ENCODE peak calls at places on chromosomes 6 and 20, in five cellular contexts. One of them, this sample, is unnamed.

GRCh38 chr6:127637830-127638229 is 60.9 kb downstream of the C6orf58 start:
- DNase-seq in M059J: no peak
- DNase-seq in hippocampal formation: no peak
- DNase-seq in activated T-helper 1 cell treated with anti-CD3 and anti-CD28 coated beads, Interleukin-12 subunit alpha, Interleukin-12 subunit beta, Interleukin-2, Interleukin-4 antibody, amounts not matched to agents 30 ng/mL and 10 ng/mL and 1 ng/mL, durations not matched to agents 14 hours and 24 hours and 36 hours: no peak
- DNase-seq in ecto neural progenitor cell: no peak
- DNase-seq in this sample: no peak

GRCh38 chr6:141874930-141875602 is 257.7 kb upstream of the GJE1 start:
- DNase-seq in ecto neural progenitor cell: no peak
- DNase-seq in hippocampal formation: no peak
- DNase-seq in M059J: no peak
- DNase-seq in activated T-helper 1 cell treated with anti-CD3 and anti-CD28 coated beads, Interleukin-12 subunit alpha, Interleukin-12 subunit beta, Interleukin-2, Interleukin-4 antibody, amounts not matched to agents 30 ng/mL and 10 ng/mL and 1 ng/mL, durations not matched to agents 14 hours and 24 hours and 36 hours: no peak
- DNase-seq in this sample: peak

GRCh38 chr20:63682384-63683139 is 13.9 kb upstream of the TNFRSF6B start:
- DNase-seq in hippocampal formation: no peak
- DNase-seq in activated T-helper 1 cell treated with anti-CD3 and anti-CD28 coated beads, Interleukin-12 subunit alpha, Interleukin-12 subunit beta, Interleukin-2, Interleukin-4 antibody, amounts not matched to agents 30 ng/mL and 10 ng/mL and 1 ng/mL, durations not matched to agents 14 hours and 24 hours and 36 hours: no peak
- DNase-seq in M059J: peak
- DNase-seq in ecto neural progenitor cell: no peak
- DNase-seq in this sample: peak

GRCh38 chr6:138944412-138944811 is 43.6 kb downstream of the REPS1 start:
- DNase-seq in activated T-helper 1 cell treated with anti-CD3 and anti-CD28 coated beads, Interleukin-12 subunit alpha, Interleukin-12 subunit beta, Interleukin-2, Interleukin-4 antibody, amounts not matched to agents 30 ng/mL and 10 ng/mL and 1 ng/mL, durations not matched to agents 14 hours and 24 hours and 36 hours: peak
- DNase-seq in M059J: peak
- DNase-seq in ecto neural progenitor cell: no peak
- DNase-seq in hippocampal formation: no peak
- DNase-seq in this sample: peak

GRCh38 chr20:19411811-19412210 is 199.4 kb downstream of the SLC24A3 start:
- DNase-seq in ecto neural progenitor cell: no peak
- DNase-seq in M059J: no peak
- DNase-seq in hippocampal formation: no peak
- DNase-seq in activated T-helper 1 cell treated with anti-CD3 and anti-CD28 coated beads, Interleukin-12 subunit alpha, Interleukin-12 subunit beta, Interleukin-2, Interleukin-4 antibody, amounts not matched to agents 30 ng/mL and 10 ng/mL and 1 ng/mL, durations not matched to agents 14 hours and 24 hours and 36 hours: no peak
- DNase-seq in this sample: no peak

GRCh38 chr20:1711826-1712601 is 54.4 kb upstream of the SIRPG start:
- DNase-seq in ecto neural progenitor cell: no peak
- DNase-seq in activated T-helper 1 cell treated with anti-CD3 and anti-CD28 coated beads, Interleukin-12 subunit alpha, Interleukin-12 subunit beta, Interleukin-2, Interleukin-4 antibody, amounts not matched to agents 30 ng/mL and 10 ng/mL and 1 ng/mL, durations not matched to agents 14 hours and 24 hours and 36 hours: no peak
- DNase-seq in hippocampal formation: no peak
- DNase-seq in M059J: peak
- DNase-seq in this sample: no peak

GRCh38 chr6:41065550-41066026 is 6.6 kb downstream of the OARD1 start:
- DNase-seq in ecto neural progenitor cell: no peak
- DNase-seq in M059J: no peak
- DNase-seq in activated T-helper 1 cell treated with anti-CD3 and anti-CD28 coated beads, Interleukin-12 subunit alpha, Interleukin-12 subunit beta, Interleukin-2, Interleukin-4 antibody, amounts not matched to agents 30 ng/mL and 10 ng/mL and 1 ng/mL, durations not matched to agents 14 hours and 24 hours and 36 hours: no peak
- DNase-seq in hippocampal formation: no peak
- DNase-seq in this sample: no peak

GRCh38 chr6:84766796-84767590 is 2.6 kb upstream of the TBX18 start:
- DNase-seq in M059J: no peak
- DNase-seq in hippocampal formation: no peak
- DNase-seq in activated T-helper 1 cell treated with anti-CD3 and anti-CD28 coated beads, Interleukin-12 subunit alpha, Interleukin-12 subunit beta, Interleukin-2, Interleukin-4 antibody, amounts not matched to agents 30 ng/mL and 10 ng/mL and 1 ng/mL, durations not matched to agents 14 hours and 24 hours and 36 hours: no peak
- DNase-seq in ecto neural progenitor cell: peak
- DNase-seq in this sample: no peak

GRCh38 chr6:110140650-110141049 is 38.8 kb downstream of the WASF1 start:
- DNase-seq in activated T-helper 1 cell treated with anti-CD3 and anti-CD28 coated beads, Interleukin-12 subunit alpha, Interleukin-12 subunit beta, Interleukin-2, Interleukin-4 antibody, amounts not matched to agents 30 ng/mL and 10 ng/mL and 1 ng/mL, durations not matched to agents 14 hours and 24 hours and 36 hours: no peak
- DNase-seq in ecto neural progenitor cell: no peak
- DNase-seq in M059J: peak
- DNase-seq in hippocampal formation: no peak
- DNase-seq in this sample: peak

GRCh38 chr20:6008254-6008653 is 45.6 kb downstream of the LRRN4 start:
- DNase-seq in M059J: peak
- DNase-seq in activated T-helper 1 cell treated with anti-CD3 and anti-CD28 coated beads, Interleukin-12 subunit alpha, Interleukin-12 subunit beta, Interleukin-2, Interleukin-4 antibody, amounts not matched to agents 30 ng/mL and 10 ng/mL and 1 ng/mL, durations not matched to agents 14 hours and 24 hours and 36 hours: no peak
- DNase-seq in hippocampal formation: peak
- DNase-seq in ecto neural progenitor cell: no peak
- DNase-seq in this sample: peak

GRCh38 chr6:123570813-123571684 is 65.7 kb downstream of the TRDN start:
- DNase-seq in hippocampal formation: no peak
- DNase-seq in activated T-helper 1 cell treated with anti-CD3 and anti-CD28 coated beads, Interleukin-12 subunit alpha, Interleukin-12 subunit beta, Interleukin-2, Interleukin-4 antibody, amounts not matched to agents 30 ng/mL and 10 ng/mL and 1 ng/mL, durations not matched to agents 14 hours and 24 hours and 36 hours: no peak
- DNase-seq in ecto neural progenitor cell: no peak
- DNase-seq in M059J: peak
- DNase-seq in this sample: no peak

GRCh38 chr6:148146717-148147116 is 195.9 kb upstream of the SASH1 start:
- DNase-seq in activated T-helper 1 cell treated with anti-CD3 and anti-CD28 coated beads, Interleukin-12 subunit alpha, Interleukin-12 subunit beta, Interleukin-2, Interleukin-4 antibody, amounts not matched to agents 30 ng/mL and 10 ng/mL and 1 ng/mL, durations not matched to agents 14 hours and 24 hours and 36 hours: no peak
- DNase-seq in ecto neural progenitor cell: no peak
- DNase-seq in hippocampal formation: no peak
- DNase-seq in M059J: peak
- DNase-seq in this sample: peak

GRCh38 chr6:31729979-31730630 is 1.0 kb upstream of the DDAH2 start:
- DNase-seq in activated T-helper 1 cell treated with anti-CD3 and anti-CD28 coated beads, Interleukin-12 subunit alpha, Interleukin-12 subunit beta, Interleukin-2, Interleukin-4 antibody, amounts not matched to agents 30 ng/mL and 10 ng/mL and 1 ng/mL, durations not matched to agents 14 hours and 24 hours and 36 hours: peak
- DNase-seq in M059J: peak
- DNase-seq in hippocampal formation: peak
- DNase-seq in ecto neural progenitor cell: peak
- DNase-seq in this sample: peak

GRCh38 chr20:3612795-3613560 is 50.2 kb downstream of the GFRA4 start:
- DNase-seq in hippocampal formation: no peak
- DNase-seq in activated T-helper 1 cell treated with anti-CD3 and anti-CD28 coated beads, Interleukin-12 subunit alpha, Interleukin-12 subunit beta, Interleukin-2, Interleukin-4 antibody, amounts not matched to agents 30 ng/mL and 10 ng/mL and 1 ng/mL, durations not matched to agents 14 hours and 24 hours and 36 hours: no peak
- DNase-seq in M059J: no peak
- DNase-seq in ecto neural progenitor cell: no peak
- DNase-seq in this sample: no peak

GRCh38 chr6:109482913-109483743 is at the start of gene ZBTB24:
- DNase-seq in ecto neural progenitor cell: peak
- DNase-seq in M059J: peak
- DNase-seq in hippocampal formation: peak
- DNase-seq in activated T-helper 1 cell treated with anti-CD3 and anti-CD28 coated beads, Interleukin-12 subunit alpha, Interleukin-12 subunit beta, Interleukin-2, Interleukin-4 antibody, amounts not matched to agents 30 ng/mL and 10 ng/mL and 1 ng/mL, durations not matched to agents 14 hours and 24 hours and 36 hours: peak
- DNase-seq in this sample: peak

GRCh38 chr6:48628316-48628715 is 517.3 kb upstream of the PTCHD4 start:
- DNase-seq in ecto neural progenitor cell: no peak
- DNase-seq in hippocampal formation: no peak
- DNase-seq in M059J: peak
- DNase-seq in activated T-helper 1 cell treated with anti-CD3 and anti-CD28 coated beads, Interleukin-12 subunit alpha, Interleukin-12 subunit beta, Interleukin-2, Interleukin-4 antibody, amounts not matched to agents 30 ng/mL and 10 ng/mL and 1 ng/mL, durations not matched to agents 14 hours and 24 hours and 36 hours: no peak
- DNase-seq in this sample: no peak

GRCh38 chr20:61664741-61665320 is 400.9 kb downstream of the TAF4 start:
- DNase-seq in M059J: no peak
- DNase-seq in hippocampal formation: no peak
- DNase-seq in activated T-helper 1 cell treated with anti-CD3 and anti-CD28 coated beads, Interleukin-12 subunit alpha, Interleukin-12 subunit beta, Interleukin-2, Interleukin-4 antibody, amounts not matched to agents 30 ng/mL and 10 ng/mL and 1 ng/mL, durations not matched to agents 14 hours and 24 hours and 36 hours: no peak
- DNase-seq in ecto neural progenitor cell: no peak
- DNase-seq in this sample: no peak

GRCh38 chr20:51348866-51349265 is 193.7 kb downstream of the NFATC2 start:
- DNase-seq in M059J: no peak
- DNase-seq in ecto neural progenitor cell: no peak
- DNase-seq in hippocampal formation: no peak
- DNase-seq in activated T-helper 1 cell treated with anti-CD3 and anti-CD28 coated beads, Interleukin-12 subunit alpha, Interleukin-12 subunit beta, Interleukin-2, Interleukin-4 antibody, amounts not matched to agents 30 ng/mL and 10 ng/mL and 1 ng/mL, durations not matched to agents 14 hours and 24 hours and 36 hours: no peak
- DNase-seq in this sample: no peak

GRCh38 chr20:62918830-62919229 is 7.5 kb downstream of the DIDO1 start:
- DNase-seq in ecto neural progenitor cell: no peak
- DNase-seq in M059J: no peak
- DNase-seq in activated T-helper 1 cell treated with anti-CD3 and anti-CD28 coated beads, Interleukin-12 subunit alpha, Interleukin-12 subunit beta, Interleukin-2, Interleukin-4 antibody, amounts not matched to agents 30 ng/mL and 10 ng/mL and 1 ng/mL, durations not matched to agents 14 hours and 24 hours and 36 hours: no peak
- DNase-seq in hippocampal formation: no peak
- DNase-seq in this sample: no peak

GRCh38 chr20:38308047-38308438 is 4.1 kb downstream of the BPI start:
- DNase-seq in ecto neural progenitor cell: no peak
- DNase-seq in M059J: no peak
- DNase-seq in activated T-helper 1 cell treated with anti-CD3 and anti-CD28 coated beads, Interleukin-12 subunit alpha, Interleukin-12 subunit beta, Interleukin-2, Interleukin-4 antibody, amounts not matched to agents 30 ng/mL and 10 ng/mL and 1 ng/mL, durations not matched to agents 14 hours and 24 hours and 36 hours: no peak
- DNase-seq in hippocampal formation: no peak
- DNase-seq in this sample: no peak

GRCh38 chr6:137723273-137724017 is 143.6 kb upstream of the TNFAIP3 start:
- DNase-seq in M059J: no peak
- DNase-seq in ecto neural progenitor cell: no peak
- DNase-seq in hippocampal formation: no peak
- DNase-seq in activated T-helper 1 cell treated with anti-CD3 and anti-CD28 coated beads, Interleukin-12 subunit alpha, Interleukin-12 subunit beta, Interleukin-2, Interleukin-4 antibody, amounts not matched to agents 30 ng/mL and 10 ng/mL and 1 ng/mL, durations not matched to agents 14 hours and 24 hours and 36 hours: no peak
- DNase-seq in this sample: no peak

GRCh38 chr20:56646599-56646998 is 17.5 kb downstream of the TFAP2C start:
- DNase-seq in hippocampal formation: no peak
- DNase-seq in ecto neural progenitor cell: no peak
- DNase-seq in activated T-helper 1 cell treated with anti-CD3 and anti-CD28 coated beads, Interleukin-12 subunit alpha, Interleukin-12 subunit beta, Interleukin-2, Interleukin-4 antibody, amounts not matched to agents 30 ng/mL and 10 ng/mL and 1 ng/mL, durations not matched to agents 14 hours and 24 hours and 36 hours: no peak
- DNase-seq in M059J: no peak
- DNase-seq in this sample: no peak

GRCh38 chr20:63736893-63737689 is 627 bp downstream of the LIME1 start:
- DNase-seq in M059J: no peak
- DNase-seq in ecto neural progenitor cell: no peak
- DNase-seq in hippocampal formation: no peak
- DNase-seq in activated T-helper 1 cell treated with anti-CD3 and anti-CD28 coated beads, Interleukin-12 subunit alpha, Interleukin-12 subunit beta, Interleukin-2, Interleukin-4 antibody, amounts not matched to agents 30 ng/mL and 10 ng/mL and 1 ng/mL, durations not matched to agents 14 hours and 24 hours and 36 hours: no peak
- DNase-seq in this sample: no peak

GRCh38 chr6:156587751-156588301 is 189.4 kb upstream of the ARID1B start:
- DNase-seq in M059J: no peak
- DNase-seq in hippocampal formation: no peak
- DNase-seq in ecto neural progenitor cell: no peak
- DNase-seq in activated T-helper 1 cell treated with anti-CD3 and anti-CD28 coated beads, Interleukin-12 subunit alpha, Interleukin-12 subunit beta, Interleukin-2, Interleukin-4 antibody, amounts not matched to agents 30 ng/mL and 10 ng/mL and 1 ng/mL, durations not matched to agents 14 hours and 24 hours and 36 hours: no peak
- DNase-seq in this sample: peak

GRCh38 chr20:57251344-57251743 is 15.1 kb downstream of the BMP7 start:
- DNase-seq in ecto neural progenitor cell: no peak
- DNase-seq in M059J: peak
- DNase-seq in hippocampal formation: no peak
- DNase-seq in activated T-helper 1 cell treated with anti-CD3 and anti-CD28 coated beads, Interleukin-12 subunit alpha, Interleukin-12 subunit beta, Interleukin-2, Interleukin-4 antibody, amounts not matched to agents 30 ng/mL and 10 ng/mL and 1 ng/mL, durations not matched to agents 14 hours and 24 hours and 36 hours: no peak
- DNase-seq in this sample: no peak

GRCh38 chr20:41167481-41168253 is 30.3 kb downstream of the PLCG1 start:
- DNase-seq in activated T-helper 1 cell treated with anti-CD3 and anti-CD28 coated beads, Interleukin-12 subunit alpha, Interleukin-12 subunit beta, Interleukin-2, Interleukin-4 antibody, amounts not matched to agents 30 ng/mL and 10 ng/mL and 1 ng/mL, durations not matched to agents 14 hours and 24 hours and 36 hours: no peak
- DNase-seq in ecto neural progenitor cell: no peak
- DNase-seq in M059J: no peak
- DNase-seq in hippocampal formation: no peak
- DNase-seq in this sample: no peak

GRCh38 chr20:36336204-36336603 is 30.1 kb downstream of the DLGAP4 start:
- DNase-seq in ecto neural progenitor cell: no peak
- DNase-seq in M059J: no peak
- DNase-seq in hippocampal formation: no peak
- DNase-seq in activated T-helper 1 cell treated with anti-CD3 and anti-CD28 coated beads, Interleukin-12 subunit alpha, Interleukin-12 subunit beta, Interleukin-2, Interleukin-4 antibody, amounts not matched to agents 30 ng/mL and 10 ng/mL and 1 ng/mL, durations not matched to agents 14 hours and 24 hours and 36 hours: no peak
- DNase-seq in this sample: no peak

GRCh38 chr6:119501798-119502483 is 152.4 kb upstream of the MAN1A1 start:
- DNase-seq in activated T-helper 1 cell treated with anti-CD3 and anti-CD28 coated beads, Interleukin-12 subunit alpha, Interleukin-12 subunit beta, Interleukin-2, Interleukin-4 antibody, amounts not matched to agents 30 ng/mL and 10 ng/mL and 1 ng/mL, durations not matched to agents 14 hours and 24 hours and 36 hours: no peak
- DNase-seq in ecto neural progenitor cell: no peak
- DNase-seq in hippocampal formation: no peak
- DNase-seq in M059J: no peak
- DNase-seq in this sample: no peak

GRCh38 chr6:56842602-56843475 is 112.1 kb upstream of the BEND6 start:
- DNase-seq in activated T-helper 1 cell treated with anti-CD3 and anti-CD28 coated beads, Interleukin-12 subunit alpha, Interleukin-12 subunit beta, Interleukin-2, Interleukin-4 antibody, amounts not matched to agents 30 ng/mL and 10 ng/mL and 1 ng/mL, durations not matched to agents 14 hours and 24 hours and 36 hours: no peak
- DNase-seq in ecto neural progenitor cell: peak
- DNase-seq in hippocampal formation: peak
- DNase-seq in M059J: peak
- DNase-seq in this sample: peak

GRCh38 chr6:169854083-169854725 is 102.8 kb downstream of the ERMARD start:
- DNase-seq in M059J: no peak
- DNase-seq in activated T-helper 1 cell treated with anti-CD3 and anti-CD28 coated beads, Interleukin-12 subunit alpha, Interleukin-12 subunit beta, Interleukin-2, Interleukin-4 antibody, amounts not matched to agents 30 ng/mL and 10 ng/mL and 1 ng/mL, durations not matched to agents 14 hours and 24 hours and 36 hours: no peak
- DNase-seq in ecto neural progenitor cell: no peak
- DNase-seq in hippocampal formation: no peak
- DNase-seq in this sample: no peak

GRCh38 chr6:93962566-93962965 is 543.2 kb upstream of the EPHA7 start:
- DNase-seq in ecto neural progenitor cell: no peak
- DNase-seq in activated T-helper 1 cell treated with anti-CD3 and anti-CD28 coated beads, Interleukin-12 subunit alpha, Interleukin-12 subunit beta, Interleukin-2, Interleukin-4 antibody, amounts not matched to agents 30 ng/mL and 10 ng/mL and 1 ng/mL, durations not matched to agents 14 hours and 24 hours and 36 hours: no peak
- DNase-seq in M059J: no peak
- DNase-seq in hippocampal formation: no peak
- DNase-seq in this sample: peak

GRCh38 chr6:17687136-17687535 is 19.6 kb downstream of the NUP153 start:
- DNase-seq in hippocampal formation: no peak
- DNase-seq in M059J: no peak
- DNase-seq in ecto neural progenitor cell: no peak
- DNase-seq in activated T-helper 1 cell treated with anti-CD3 and anti-CD28 coated beads, Interleukin-12 subunit alpha, Interleukin-12 subunit beta, Interleukin-2, Interleukin-4 antibody, amounts not matched to agents 30 ng/mL and 10 ng/mL and 1 ng/mL, durations not matched to agents 14 hours and 24 hours and 36 hours: no peak
- DNase-seq in this sample: no peak

GRCh38 chr6:113620372-113620771 is 236.8 kb upstream of the MARCKS start:
- DNase-seq in M059J: no peak
- DNase-seq in activated T-helper 1 cell treated with anti-CD3 and anti-CD28 coated beads, Interleukin-12 subunit alpha, Interleukin-12 subunit beta, Interleukin-2, Interleukin-4 antibody, amounts not matched to agents 30 ng/mL and 10 ng/mL and 1 ng/mL, durations not matched to agents 14 hours and 24 hours and 36 hours: no peak
- DNase-seq in hippocampal formation: no peak
- DNase-seq in ecto neural progenitor cell: no peak
- DNase-seq in this sample: no peak

GRCh38 chr6:105794263-105794662 is 291.9 kb upstream of the PRDM1 start:
- DNase-seq in M059J: peak
- DNase-seq in activated T-helper 1 cell treated with anti-CD3 and anti-CD28 coated beads, Interleukin-12 subunit alpha, Interleukin-12 subunit beta, Interleukin-2, Interleukin-4 antibody, amounts not matched to agents 30 ng/mL and 10 ng/mL and 1 ng/mL, durations not matched to agents 14 hours and 24 hours and 36 hours: no peak
- DNase-seq in hippocampal formation: no peak
- DNase-seq in ecto neural progenitor cell: no peak
- DNase-seq in this sample: no peak

GRCh38 chr6:15621203-15622044 is 41.4 kb downstream of the DTNBP1 start:
- DNase-seq in M059J: no peak
- DNase-seq in hippocampal formation: no peak
- DNase-seq in ecto neural progenitor cell: peak
- DNase-seq in activated T-helper 1 cell treated with anti-CD3 and anti-CD28 coated beads, Interleukin-12 subunit alpha, Interleukin-12 subunit beta, Interleukin-2, Interleukin-4 antibody, amounts not matched to agents 30 ng/mL and 10 ng/mL and 1 ng/mL, durations not matched to agents 14 hours and 24 hours and 36 hours: no peak
- DNase-seq in this sample: peak

This sample was measured in kidney tubule cell.